ENCODE peak calls at places on chromosomes 3 and 15, in four cellular contexts. G is CD4-positive, alpha-beta memory T cell; T is CD8-positive, alpha-beta memory T cell; R is mucosa of descending colon. K is an unnamed sample.
A peak's percentile ranks its signal among the peaks of the same experiment; 100 is the strongest.

GRCh38 chr15:40010681-40011080 is 28.3 kb downstream of the SRP14 start:
- DNase-seq in G (no peak), T (no peak), R (no peak), K (no peak)

GRCh38 chr3:40766396-40766795 is 241.6 kb downstream of the ZNF621 start:
- DNase-seq in G (no peak), T (no peak), R (no peak), K (no peak)

GRCh38 chr15:91855684-91856553 is 2.4 kb downstream of the SLCO3A1 start:
- DNase-seq in G (no peak), T (no peak), R (peak; percentile 77), K (no peak)

GRCh38 chr3:186142556-186142955 is 33.7 kb upstream of the ETV5 start:
- DNase-seq in G (no peak), T (no peak), R (no peak), K (no peak)

GRCh38 chr3:160374472-160374871 is 24.6 kb downstream of the IFT80 start:
- DNase-seq in G (no peak), T (no peak), R (no peak), K (no peak)

GRCh38 chr3:164640586-164640985 is 437.7 kb downstream of the SI start:
- DNase-seq in G (no peak), T (no peak), R (no peak), K (no peak)

GRCh38 chr15:89665449-89666146 is 10.3 kb upstream of the KIF7 start:
- DNase-seq in G (no peak), T (no peak), R (peak; percentile 69), K (peak; percentile 67)

GRCh38 chr15:86650084-86650483 is 570.4 kb downstream of the AGBL1 start:
- DNase-seq in G (no peak), T (no peak), R (peak; percentile 45), K (no peak)

GRCh38 chr15:49168026-49168425 is 2.0 kb upstream of the GALK2 start:
- DNase-seq in G (no peak), T (no peak), R (no peak), K (no peak)

GRCh38 chr3:53250881-53251605 is 4.8 kb downstream of the TKT start:
- DNase-seq in G (no peak), T (no peak), R (no peak), K (no peak)

GRCh38 chr3:53253707-53254106 is 2.1 kb downstream of the TKT start:
- DNase-seq in G (no peak), T (no peak), R (no peak), K (no peak)

GRCh38 chr3:53250453-53250852 is 5.4 kb downstream of the TKT start:
- DNase-seq in G (no peak), T (no peak), R (no peak), K (no peak)

GRCh38 chr3:53254190-53254809 is 1.5 kb downstream of the TKT start:
- DNase-seq in G (no peak), T (no peak), R (peak; percentile 41), K (peak; percentile 60)

DNA sequence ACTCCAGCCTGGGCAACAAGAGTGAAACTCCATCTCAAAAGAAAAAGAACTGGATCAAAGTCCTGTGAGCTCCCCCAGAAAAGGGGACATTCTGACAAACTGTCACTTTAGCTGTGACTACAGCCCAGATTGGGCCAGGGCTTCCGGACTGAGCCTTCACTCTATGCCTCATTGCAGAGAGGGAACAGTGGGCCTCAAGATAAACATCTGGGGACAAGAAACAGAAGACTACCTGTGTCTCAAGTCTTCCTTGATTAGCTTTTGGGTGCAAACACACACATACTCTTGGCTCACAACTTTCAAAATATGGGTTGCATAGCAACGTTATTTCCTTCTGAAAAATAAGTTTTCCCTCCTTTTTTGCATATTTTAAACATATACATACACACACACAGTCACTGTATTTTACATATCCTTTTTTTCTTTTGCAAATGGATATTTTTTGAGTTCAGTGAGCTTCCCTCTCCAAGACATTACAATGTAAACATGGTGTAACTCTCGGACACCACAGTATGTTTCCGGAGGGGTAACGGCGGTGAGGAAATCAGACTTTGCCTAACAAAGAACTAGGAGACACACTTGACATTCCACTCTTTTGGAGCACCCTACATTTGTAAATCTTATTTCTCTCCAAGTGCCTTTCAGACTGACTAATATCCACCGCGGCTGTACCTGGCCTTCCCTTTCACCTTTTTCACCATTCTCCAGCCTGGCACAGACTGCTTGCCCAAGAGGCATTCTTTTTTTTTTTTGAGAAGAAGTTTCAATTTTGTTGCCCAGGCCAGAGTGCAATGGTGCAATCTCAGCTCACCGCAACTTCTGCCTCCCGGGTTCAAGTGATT is 3.5 kb downstream of the TKT start:
- DNase-seq in G (no peak), T (no peak), R (no peak), K (peak; percentile 37)
- H3K4me3 ChIP-seq in G (no peak overlapping the region), T (no peak overlapping the region), R (no peak overlapping the region), K (no peak overlapping the region)

GRCh38 chr15:64423970-64424369 is 36.3 kb downstream of the TRIP4 start:
- DNase-seq in G (no peak), T (no peak), R (no peak), K (no peak)
- H3K36me3 ChIP-seq in G (peaks cover 23% of the 10 kb centered on the region), T (peaks cover 14% of the 10 kb centered on the region), R (peaks cover 12% of the 10 kb centered on the region), K (no peaks in the 10 kb centered on the region)

DNA sequence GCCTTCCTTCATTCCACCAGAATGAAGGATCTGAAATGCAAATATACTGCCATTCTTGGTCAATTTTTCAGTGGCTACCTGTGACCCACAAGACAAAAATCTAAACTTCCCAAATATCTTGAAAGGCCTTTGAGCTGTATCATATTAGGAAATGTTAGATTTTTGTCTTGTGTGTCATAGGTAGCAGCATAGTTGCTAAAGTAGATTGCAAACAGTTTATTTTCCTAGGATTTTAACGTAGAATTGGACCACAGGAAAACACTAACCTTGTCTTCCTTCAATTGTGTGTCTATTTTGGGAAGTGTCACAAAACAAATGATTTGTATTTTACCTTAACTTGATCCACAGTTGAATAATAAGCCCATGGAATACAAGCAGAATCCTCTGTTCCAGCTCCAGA is 42.4 kb downstream of the CP start:
- DNase-seq in G (no peak), T (no peak), R (no peak), K (no peak)
- H3K4me3 ChIP-seq in G (no peak overlapping the region), T (no peak overlapping the region), R (no peak overlapping the region), K (no peak overlapping the region)

GRCh38 chr3:52527039-52527731 is 6.5 kb downstream of the NT5DC2 start:
- DNase-seq in G (no peak), T (no peak), R (no peak), K (peak; percentile 41)
- H3K36me3 ChIP-seq in G (no peaks in the 10 kb centered on the region), T (no peaks in the 10 kb centered on the region), R (no peaks in the 10 kb centered on the region), K (no peaks in the 10 kb centered on the region)

DNA sequence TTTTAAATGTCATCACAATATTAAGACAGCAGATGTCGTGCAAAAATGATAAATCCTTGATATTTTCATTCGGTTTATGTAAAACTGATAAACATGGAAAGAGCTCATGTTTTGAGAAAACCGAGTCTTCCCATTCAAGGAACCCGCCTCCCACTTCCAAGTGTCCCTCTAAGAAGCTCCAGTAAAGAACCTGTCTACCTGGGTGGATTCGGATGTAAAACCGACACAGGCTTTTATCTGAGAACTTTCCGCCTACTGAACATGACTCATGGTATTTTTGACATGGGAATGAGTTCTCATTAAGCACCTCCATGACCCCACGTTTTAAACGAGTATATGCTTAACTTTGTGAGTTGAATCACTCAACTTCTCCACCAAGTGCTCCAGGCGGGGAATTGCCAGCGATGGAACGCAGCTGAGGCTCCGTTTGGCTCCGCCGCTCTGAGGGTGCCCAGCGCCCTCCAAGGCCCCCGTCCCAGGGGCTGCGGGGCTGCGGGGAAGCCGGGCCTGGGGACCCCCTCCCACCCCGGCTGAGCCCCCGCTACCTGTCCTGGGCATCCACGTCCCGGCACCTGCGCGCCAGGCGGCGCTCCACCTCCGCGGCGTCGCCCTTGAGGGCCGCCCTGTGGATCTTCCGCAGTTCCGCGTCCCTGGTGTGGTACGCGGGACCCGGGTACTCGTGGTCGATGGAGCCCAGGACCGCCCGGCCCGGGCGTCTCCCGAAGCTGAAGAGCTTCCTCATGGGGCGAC is 119.9 kb downstream of the LMLN start:
- DNase-seq in G (no peak), T (peak; percentile 13), R (peak; percentile 3), K (peak; percentile 28)
- H3K4me3 ChIP-seq in G (peak overlapping the region; percentile 44), T (peak overlapping the region; percentile 55), R (no peak overlapping the region), K (peak overlapping the region; percentile 59)

DNA sequence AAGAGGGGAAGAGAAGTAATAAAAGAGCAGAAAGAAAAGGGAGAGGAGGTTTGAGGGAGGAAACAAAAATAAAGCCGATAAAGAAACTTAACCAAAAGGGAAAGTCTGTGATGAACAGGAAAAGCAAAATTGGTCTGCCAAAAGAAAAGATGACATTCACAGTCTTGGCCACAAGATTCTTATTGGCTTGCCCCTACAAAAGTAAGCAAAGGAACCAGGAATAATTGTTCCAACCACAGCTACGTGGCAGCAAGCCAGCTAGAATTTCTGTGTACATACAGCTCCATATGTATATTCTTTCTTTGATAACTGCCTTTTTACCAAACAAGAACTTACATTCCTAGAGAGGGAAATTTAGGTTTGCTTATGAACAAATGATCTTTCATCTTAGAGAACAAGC is 79.6 kb downstream of the MLH1 start:
- DNase-seq in G (no peak), T (no peak), R (peak; percentile 70), K (no peak)
- H3K36me3 ChIP-seq in G (peaks cover 3% of the 10 kb centered on the region), T (no peaks in the 10 kb centered on the region), R (no peaks in the 10 kb centered on the region), K (no peaks in the 10 kb centered on the region)

DNA sequence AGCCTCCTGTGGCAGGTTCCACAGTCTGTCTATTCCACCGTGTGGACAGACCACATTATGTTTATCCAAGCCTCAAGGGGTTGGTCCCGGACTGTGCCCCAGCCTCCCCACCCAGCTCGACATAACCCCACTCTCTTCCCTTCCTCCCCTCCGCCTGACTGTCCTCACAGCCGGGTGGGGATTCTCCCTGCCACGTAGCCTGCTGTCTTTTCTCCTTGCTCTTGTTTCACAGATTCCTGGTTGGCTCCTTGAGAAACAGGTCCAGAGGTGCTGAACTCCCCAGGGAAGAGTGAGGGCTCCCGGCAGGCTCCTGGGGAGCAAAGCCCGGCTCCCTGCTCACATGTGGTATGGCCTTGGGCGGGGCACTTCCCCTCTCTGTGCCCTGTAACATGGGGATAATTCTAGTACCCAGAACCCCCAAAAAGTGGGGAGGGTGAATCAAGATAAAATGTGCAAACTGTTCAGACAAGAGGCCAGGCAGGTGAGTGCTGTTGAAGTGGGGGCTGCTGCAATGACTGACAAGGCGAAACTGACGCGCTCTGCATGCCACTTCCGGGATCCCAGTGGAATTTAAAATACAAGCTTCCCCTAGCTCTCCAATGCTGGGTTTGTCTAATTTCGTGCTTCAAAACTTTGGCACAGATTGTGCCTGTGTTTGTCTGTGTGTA is 160.4 kb upstream of the IQSEC1 start:
- DNase-seq in G (no peak), T (no peak), R (no peak), K (no peak)
- H3K4me3 ChIP-seq in G (no peak overlapping the region), T (no peak overlapping the region), R (no peak overlapping the region), K (no peak overlapping the region)

DNA sequence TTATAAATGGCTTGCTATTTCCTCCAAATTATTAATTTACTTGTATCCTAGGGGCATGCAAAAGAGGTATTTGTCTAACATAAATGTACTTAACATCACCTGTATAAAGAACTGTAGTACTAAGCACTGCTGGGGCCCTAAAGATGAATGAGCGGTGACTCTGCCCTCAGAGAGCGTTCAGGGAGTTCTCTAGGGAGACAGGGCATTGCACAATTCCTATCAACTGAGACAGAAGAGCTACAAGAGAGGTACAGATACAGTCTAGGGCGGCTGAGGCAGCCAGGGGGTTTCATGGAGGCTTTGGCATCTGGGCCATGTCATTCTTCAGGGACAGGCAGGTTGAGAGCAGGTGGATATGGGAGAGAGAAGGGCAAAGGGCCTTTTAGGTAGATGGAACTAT is 39.9 kb upstream of the PARL start:
- DNase-seq in G (no peak), T (no peak), R (no peak), K (no peak)
- H3K36me3 ChIP-seq in G (peaks cover 20% of the 10 kb centered on the region), T (peaks cover 4% of the 10 kb centered on the region), R (no peaks in the 10 kb centered on the region), K (no peaks in the 10 kb centered on the region)

DNA sequence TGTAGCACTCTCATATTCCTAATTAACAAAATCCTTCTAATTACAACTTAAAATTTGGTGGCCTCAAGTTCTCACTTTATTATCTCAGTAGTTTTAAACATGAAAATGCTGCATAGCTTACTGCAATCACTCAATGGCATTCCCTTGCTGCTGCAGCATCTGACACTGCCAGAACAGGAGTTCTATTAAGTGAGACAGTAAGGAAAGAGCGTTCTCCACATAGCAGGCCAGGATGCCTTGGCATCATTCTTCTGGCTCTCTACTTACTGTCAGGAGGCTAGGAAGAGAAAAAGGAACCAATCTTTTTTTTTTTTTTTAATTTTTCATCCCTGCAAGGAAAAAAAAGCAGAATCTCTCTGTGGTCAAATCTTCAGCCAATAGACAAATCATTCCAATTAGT is 3.2 kb downstream of the CNBP start:
- DNase-seq in G (no peak), T (no peak), R (no peak), K (no peak)
- H3K4me3 ChIP-seq in G (peak overlapping the region; percentile 93), T (peak overlapping the region; percentile 33), R (no peak overlapping the region), K (peak overlapping the region; percentile 71)